ENCODE peak calls at places on chromosome 10, in nine cellular contexts. U is HCT116; I is cardiac muscle cell; R is testis; D is fibroblast of lung; P is cardiac fibroblast; Q is stomach; X is lower leg skin; H is CD8-positive, alpha-beta T cell. M is an unnamed sample.

GRCh38 chr10:110016037-110016436 is 8.3 kb downstream of the ADD3 start:
- DNase-seq in U (no peak), I (no peak), R (peak; percentile 18), D (peak; percentile 53), P (peak; percentile 54), Q (no peak), X (no peak), H (no peak), M (no peak)

GRCh38 chr10:62805139-62806092 is 896 bp downstream of the ADO start:
- DNase-seq in U (no peak), I (peak; percentile 54), R (peak; percentile 49), D (peak; percentile 38), P (peak; percentile 52), Q (no peak), X (peak; percentile 19), H (no peak), M (peak; percentile 61)

GRCh38 chr10:9302142-9302746 is 1247.8 kb downstream of the GATA3 start:
- DNase-seq in U (peak; percentile 23), I (peak; percentile 65), R (no peak), D (peak; percentile 69), P (peak; percentile 62), Q (no peak), X (no peak), H (no peak), M (peak; percentile 47)

GRCh38 chr10:21078410-21079329 is 181.6 kb upstream of the NEBL start:
- DNase-seq in U (peak; percentile 58), I (peak; percentile 90), R (peak; percentile 79), D (peak; percentile 84), P (peak; percentile 89), Q (peak; percentile 64), X (peak; percentile 60), H (no peak), M (peak; percentile 52)

GRCh38 chr10:45454859-45455258 is 80.8 kb downstream of the ALOX5 start:
- DNase-seq in U (no peak), I (no peak), R (no peak), D (no peak), P (no peak), Q (no peak), X (no peak), H (no peak), M (no peak)

GRCh38 chr10:26437637-26438461 is at the start of gene APBB1IP:
- DNase-seq in U (no peak), I (peak; percentile 69), R (peak; percentile 49), D (peak; percentile 3), P (peak; percentile 28), Q (peak; percentile 65), X (peak; percentile 66), H (peak; percentile 57), M (no peak)

GRCh38 chr10:97475936-97476594 is 22.2 kb downstream of the MMS19 start:
- DNase-seq in U (no peak), I (peak; percentile 91), R (peak; percentile 76), D (peak; percentile 66), P (peak; percentile 89), Q (no peak), X (no peak), H (no peak), M (peak; percentile 41)

GRCh38 chr10:8138471-8138870 is 84.0 kb downstream of the GATA3 start:
- DNase-seq in U (no peak), I (peak; percentile 55), R (no peak), D (no peak), P (peak; percentile 23), Q (no peak), X (no peak), H (no peak), M (peak; percentile 83)

GRCh38 chr10:1205450-1206030 is 149.4 kb downstream of the WDR37 start:
- DNase-seq in U (no peak), I (no peak), R (no peak), D (no peak), P (no peak), Q (peak; percentile 23), X (no peak), H (no peak), M (no peak)

GRCh38 chr10:11016959-11017574 is 605 bp upstream of the CELF2 start:
- DNase-seq in U (no peak), I (no peak), R (peak; percentile 54), D (peak; percentile 26), P (no peak), Q (no peak), X (no peak), H (no peak), M (no peak)

GRCh38 chr10:69160809-69161225 is 19.2 kb upstream of the SUPV3L1 start:
- DNase-seq in U (no peak), I (no peak), R (no peak), D (no peak), P (no peak), Q (no peak), X (no peak), H (no peak), M (peak; percentile 14)

GRCh38 chr10:127997937-127998336 is 91.0 kb downstream of the PTPRE start:
- DNase-seq in U (no peak), I (peak; percentile 58), R (no peak), D (no peak), P (peak; percentile 65), Q (no peak), X (no peak), H (no peak), M (no peak)

GRCh38 chr10:103917326-103918052 is 495 bp downstream of the STN1 start:
- DNase-seq in U (no peak), I (no peak), R (peak; percentile 56), D (no peak), P (no peak), Q (peak; percentile 53), X (peak; percentile 60), H (no peak), M (no peak)

GRCh38 chr10:5547934-5548660 is 23.3 kb downstream of the CALML3 start:
- DNase-seq in U (peak; percentile 66), I (peak; percentile 23), R (no peak), D (no peak), P (peak; percentile 29), Q (peak; percentile 76), X (no peak), H (no peak), M (peak; percentile 93)

GRCh38 chr10:60962946-60963345 is 19.0 kb upstream of the RHOBTB1 start:
- DNase-seq in U (no peak), I (peak; percentile 53), R (no peak), D (peak; percentile 45), P (peak; percentile 31), Q (no peak), X (no peak), H (no peak), M (no peak)

GRCh38 chr10:19449860-19450259 is 366.4 kb upstream of the PLXDC2 start:
- DNase-seq in U (no peak), I (no peak), R (no peak), D (no peak), P (no peak), Q (no peak), X (no peak), H (no peak), M (no peak)

DNA sequence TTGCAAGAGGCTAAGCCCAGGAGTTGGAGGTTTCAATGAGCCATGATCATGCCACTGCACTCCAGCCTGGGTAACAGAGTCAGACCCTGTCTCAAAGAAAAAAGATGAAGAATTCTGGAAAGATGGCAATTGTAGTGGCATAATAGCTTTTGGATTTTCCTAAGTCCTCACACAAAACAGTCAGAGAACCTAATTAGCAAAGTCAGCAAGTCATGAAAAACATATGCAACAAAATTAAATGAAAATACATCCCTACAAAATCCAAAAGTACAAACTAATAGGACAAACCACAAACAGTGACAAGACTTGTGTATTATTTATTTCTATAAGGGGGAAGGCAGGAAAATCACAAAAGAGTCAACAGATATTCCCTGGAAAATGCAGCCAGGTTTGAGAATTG is 362.3 kb upstream of the PLXDC2 start:
- DNase-seq in U (no peak), I (no peak), R (no peak), D (no peak), P (no peak), Q (no peak), X (no peak), H (no peak), M (no peak)
- H3K4me3 ChIP-seq in U (no peak overlapping the region), I (no peak overlapping the region), R (no peak overlapping the region), D (no peak overlapping the region), P (no peak overlapping the region), Q (no peak overlapping the region), X (no peak overlapping the region), H (no peak overlapping the region), M (no peak overlapping the region)

DNA sequence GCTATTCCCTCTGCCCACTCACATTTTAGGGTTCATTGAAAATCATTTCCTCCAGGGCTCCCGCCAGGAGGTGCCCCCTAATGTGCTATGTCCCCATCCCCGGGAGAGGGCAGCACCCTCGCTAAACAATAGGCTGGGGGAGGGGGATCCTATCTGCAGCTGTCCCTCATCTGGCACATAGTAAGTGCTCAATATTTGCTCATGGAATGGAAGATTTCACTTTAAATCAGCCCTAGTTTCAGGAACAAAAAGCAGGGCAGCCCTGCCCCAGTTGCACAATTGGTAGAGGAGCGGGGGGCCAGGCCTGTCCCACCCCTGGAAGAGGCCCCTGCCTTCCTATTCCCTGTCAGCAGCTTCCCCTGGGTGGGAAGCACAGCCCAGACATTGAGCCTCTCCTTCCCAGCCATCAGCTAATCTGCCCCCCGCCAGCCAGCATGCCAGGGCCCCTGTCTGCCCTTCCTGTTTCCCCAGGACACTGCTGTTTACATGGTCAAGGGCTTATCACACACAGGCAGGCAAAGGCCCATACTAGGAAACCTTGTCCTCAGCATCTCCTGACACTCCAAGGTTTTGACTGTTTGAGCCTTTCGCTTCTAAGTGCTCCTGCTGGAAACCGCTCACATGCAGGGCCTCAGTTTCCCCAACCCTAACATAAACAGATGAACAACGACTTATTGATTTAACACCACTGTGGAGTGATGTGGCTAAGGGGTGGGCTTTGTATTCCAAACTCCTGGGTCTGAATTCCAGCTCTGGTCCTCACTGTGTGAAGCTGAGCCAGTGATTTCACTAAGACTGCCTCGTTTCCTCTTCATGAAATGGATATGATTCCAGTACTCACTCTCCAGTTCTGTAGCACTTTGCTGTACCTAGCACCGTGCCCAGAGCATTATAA is 130.7 kb upstream of the ZMIZ1 start:
- DNase-seq in U (no peak), I (no peak), R (no peak), D (no peak), P (peak; percentile 38), Q (no peak), X (no peak), H (no peak), M (no peak)
- TF ChIP-seq CTCF in U (peak; percentile 61), I (no peak), R (no peak), D (no peak), P (no peak), Q (no peak), X (no peak), H (no peak), M (no peak)

DNA sequence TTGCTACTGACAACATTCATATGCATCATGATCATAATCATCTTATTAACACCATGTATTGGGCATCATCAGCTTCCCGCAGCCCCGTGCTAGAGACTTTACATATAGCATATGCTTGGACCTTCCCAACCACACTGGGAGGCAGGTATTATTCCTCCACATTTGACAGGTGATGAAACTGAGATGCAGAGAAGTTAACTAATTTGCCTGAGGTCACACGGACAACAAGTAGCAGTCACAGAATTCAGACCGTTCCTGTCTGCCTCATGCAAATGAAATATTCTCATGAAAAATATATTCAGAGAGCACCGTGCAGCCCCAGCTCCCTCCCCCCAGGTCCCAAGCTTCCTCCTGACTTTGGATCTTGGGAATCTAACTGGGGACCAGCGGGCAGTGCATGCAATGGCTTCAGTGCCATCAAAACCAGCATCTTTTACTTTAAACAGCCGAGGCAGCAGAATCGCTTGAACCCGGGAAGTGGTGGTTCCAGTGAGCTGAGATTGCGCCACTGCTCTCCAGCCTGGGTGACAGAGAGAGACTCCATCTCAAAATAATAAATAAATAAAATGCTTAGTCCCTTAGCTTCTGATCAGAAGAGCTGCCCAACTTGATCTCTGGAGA is 112.2 kb upstream of the GPR26 start:
- DNase-seq in U (no peak), I (no peak), R (no peak), D (no peak), P (no peak), Q (no peak), X (no peak), H (no peak), M (no peak)
- H3K4me3 ChIP-seq in U (no peak overlapping the region), I (no peak overlapping the region), R (no peak overlapping the region), D (no peak overlapping the region), P (no peak overlapping the region), Q (no peak overlapping the region), X (no peak overlapping the region), H (no peak overlapping the region), M (no peak overlapping the region)

GRCh38 chr10:17438583-17438982 is 15.8 kb downstream of the ST8SIA6 start:
- DNase-seq in U (no peak), I (no peak), R (no peak), D (no peak), P (no peak), Q (no peak), X (no peak), H (no peak), M (no peak)
- TF ChIP-seq CTCF in U (no peak), I (no peak), R (no peak), D (no peak), P (no peak), Q (no peak), X (no peak), H (no peak), M (no peak)